ENCODE peak calls at places on chromosomes 2 and 18, in four cellular contexts. T is tibial nerve, Z is transverse colon, W is body of pancreas. X is an unnamed sample. For H3K27me3, the result is how much of the 10 kb centered on the place peaks cover.

GRCh38 chr2:15982285-15982967 is 42.1 kb downstream of the MYCN start:
- DNase-seq in W (no peak), Z (no peak), T (no peak), X (no peak)

GRCh38 chr2:1482981-1483380 is 69.7 kb downstream of the TPO start:
- DNase-seq in T (no peak), W (no peak), Z (no peak), X (no peak)

GRCh38 chr2:9388102-9388735 is 35.1 kb downstream of the ITGB1BP1 start:
- DNase-seq in W (no peak), Z (no peak), T (no peak), X (no peak)

GRCh38 chr2:59584958-59585357 is 968.5 kb downstream of the BCL11A start:
- DNase-seq in W (no peak), T (no peak), Z (peak), X (no peak)

GRCh38 chr18:56200381-56200831 is 438.0 kb downstream of the TXNL1 start:
- DNase-seq in T (no peak), Z (no peak), W (no peak), X (no peak)

GRCh38 chr2:107412981-107413380 is 413.7 kb upstream of the RGPD4 start:
- DNase-seq in Z (no peak), T (no peak), W (no peak), X (no peak)

GRCh38 chr2:163877316-163877715 is 141.5 kb upstream of the FIGN start:
- DNase-seq in W (peak), T (no peak), Z (no peak), X (no peak)

GRCh38 chr2:217552081-217552480 is 450.7 kb downstream of the TNS1 start:
- DNase-seq in Z (no peak), T (no peak), W (no peak), X (no peak)

GRCh38 chr18:9849407-9849961 is 36.3 kb upstream of the TXNDC2 start:
- DNase-seq in Z (peak), W (peak), T (peak), X (no peak)

DNA sequence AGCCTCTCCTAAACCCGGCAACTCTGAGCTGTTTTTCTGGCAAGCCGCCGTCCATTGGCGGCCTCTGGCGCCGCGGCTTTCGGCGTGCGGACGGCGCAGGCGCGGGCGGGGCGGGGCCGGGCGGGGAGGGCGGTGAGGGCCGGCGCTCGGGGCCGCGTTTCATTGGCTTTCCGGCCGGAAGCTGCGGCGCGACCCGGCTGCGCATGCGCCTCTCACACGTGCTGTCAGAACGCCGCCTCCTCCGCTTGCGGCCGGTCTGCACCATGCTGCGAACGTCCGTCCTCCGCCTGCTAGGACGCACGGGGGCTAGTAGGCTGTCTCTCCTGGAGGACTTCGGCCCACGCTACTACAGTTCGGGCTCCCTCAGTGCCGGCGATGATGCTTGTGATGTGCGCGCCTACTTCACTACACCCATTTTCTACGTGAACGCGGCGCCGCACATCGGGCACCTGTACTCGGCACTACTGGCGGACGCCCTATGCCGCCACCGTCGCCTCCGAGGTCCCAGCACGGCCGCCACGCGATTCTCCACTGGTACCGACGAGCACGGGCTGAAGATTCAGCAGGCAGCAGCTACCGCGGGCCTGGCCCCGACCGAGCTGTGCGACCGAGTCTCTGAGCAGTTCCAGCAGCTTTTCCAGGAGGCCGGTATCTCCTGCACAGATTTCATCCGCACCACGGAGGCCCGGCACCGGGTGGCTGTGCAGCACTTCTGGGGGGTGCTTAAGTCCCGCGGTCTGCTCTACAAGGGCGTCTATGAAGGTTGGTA is at the start of gene MARS2:
- DNase-seq in Z (peak), W (peak), T (peak), X (peak)
- TF ChIP-seq POLR2A in Z (peak), W (peak), T (peak), X (no peak)

GRCh38 chr2:161307676-161308075 is 549 bp upstream of the PSMD14 start:
- DNase-seq in W (no peak), Z (no peak), T (no peak), X (no peak)
- H3K27ac ChIP-seq in W (peak), Z (peak), T (peak), X (peak)

GRCh38 chr18:28647961-28648360 is 471.0 kb upstream of the CDH2 start:
- DNase-seq in Z (no peak), T (no peak), W (no peak), X (no peak)

GRCh38 chr18:28650860-28651259 is 473.9 kb upstream of the CDH2 start:
- DNase-seq in T (no peak), W (no peak), Z (no peak), X (no peak)

GRCh38 chr18:28652654-28653053 is 475.7 kb upstream of the CDH2 start:
- DNase-seq in T (no peak), Z (no peak), W (no peak), X (no peak)

DNA sequence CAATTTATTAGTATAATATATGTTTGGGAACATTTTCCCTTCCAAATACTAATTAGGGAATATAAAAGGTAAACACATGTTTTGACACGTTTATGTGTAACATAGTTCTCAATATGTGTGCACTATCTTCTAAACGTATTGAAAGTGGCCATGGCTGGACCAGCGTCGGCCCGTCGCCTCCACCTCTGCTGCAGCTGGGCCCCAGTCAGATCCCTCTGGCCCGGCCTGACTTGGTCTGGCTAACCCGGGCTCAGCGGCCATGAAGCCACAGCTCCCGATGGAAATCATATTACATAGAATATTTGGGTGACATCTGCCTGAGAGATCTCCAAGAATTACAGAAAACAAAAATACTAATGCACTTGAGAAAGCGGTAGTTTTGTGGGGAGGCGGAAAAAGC is 474.4 kb upstream of the CDH2 start:
- DNase-seq in T (no peak), W (no peak), Z (no peak), X (no peak)
- H3K27me3 ChIP-seq in T (under half), W (under half), Z (under half), X (under half)

GRCh38 chr2:2731885-2732284 is 400.8 kb upstream of the MYT1L start:
- DNase-seq in W (no peak), Z (no peak), T (no peak), X (no peak)
- TF ChIP-seq POLR2A in W (no peak), Z (no peak), T (no peak), X (no peak)

DNA sequence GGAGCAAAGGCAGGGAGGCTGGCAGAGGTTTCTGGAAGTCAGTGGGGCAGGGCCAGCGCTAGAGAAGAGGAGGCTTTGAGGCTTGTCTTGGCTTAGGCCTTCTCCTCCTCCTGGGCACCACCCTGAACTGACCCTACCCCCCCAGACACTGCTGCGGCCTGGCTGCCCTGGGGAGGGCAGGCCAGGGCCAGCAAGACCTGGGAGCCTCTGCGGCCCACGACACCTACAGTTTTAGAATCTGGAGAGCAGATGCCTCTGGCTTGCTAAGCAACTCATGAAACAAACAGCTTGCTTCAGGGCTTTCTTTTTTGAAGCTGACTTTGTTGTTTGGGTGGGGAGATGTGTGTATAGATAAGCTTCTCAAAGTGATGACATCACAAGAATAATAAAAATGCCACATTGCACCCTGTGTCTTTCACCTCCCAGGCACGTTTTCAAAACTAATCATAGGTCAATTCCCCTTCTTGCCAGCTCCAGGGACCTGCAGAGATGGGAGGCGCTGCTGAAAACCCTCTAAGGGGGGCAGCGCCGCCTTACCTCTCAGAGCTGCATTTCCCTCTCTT is 46.2 kb upstream of the SMAD7 start:
- DNase-seq in Z (no peak), W (no peak), T (no peak), X (no peak)
- H3K27ac ChIP-seq in Z (peak), W (no peak), T (no peak), X (no peak)

GRCh38 chr2:26889796-26890195 is 41.9 kb downstream of the DPYSL5 start:
- DNase-seq in Z (no peak), T (no peak), W (no peak), X (no peak)
- H3K27me3 ChIP-seq in Z (under half), T (under half), W (under half), X (under half)

X was measured in adrenal gland.